ENCODE peak calls at places on chromosomes 6 and 20, in seven cellular contexts. M, T, U, P, G, D and N are unnamed samples.

GRCh38 chr20:41862023-41862422 is 243.8 kb upstream of the CHD6 start:
- DNase-seq in P (no peak), D (no peak), M (peak), G (no peak), T (no peak), U (no peak), N (no peak)

GRCh38 chr6:64010010-64010409 is 374.4 kb downstream of the PHF3 start:
- DNase-seq in D (no peak), U (no peak), M (no peak), G (no peak), T (no peak), P (no peak), N (no peak)

GRCh38 chr6:156413156-156413555 is 364.0 kb upstream of the ARID1B start:
- DNase-seq in D (no peak), U (no peak), G (peak), M (no peak), T (no peak), P (no peak), N (no peak)

GRCh38 chr6:149284904-149285303 is 32.6 kb upstream of the TAB2 start:
- DNase-seq in P (no peak), U (no peak), G (no peak), M (no peak), T (no peak), D (no peak), N (no peak)

GRCh38 chr20:62644044-62644795 is 1.9 kb downstream of the SLCO4A1 start:
- DNase-seq in G (no peak), P (no peak), M (no peak), U (no peak), D (no peak), T (no peak), N (no peak)

GRCh38 chr6:111105578-111105977 is 18.3 kb downstream of the SLC16A10 start:
- DNase-seq in U (no peak), G (peak), M (no peak), P (peak), D (peak), T (no peak), N (peak)

GRCh38 chr6:14386263-14386981 is 268.9 kb downstream of the CD83 start:
- DNase-seq in M (peak), U (no peak), P (no peak), T (no peak), G (no peak), D (no peak), N (no peak)

GRCh38 chr6:129795261-129795660 is 65.9 kb downstream of the TMEM244 start:
- DNase-seq in D (peak), T (no peak), G (no peak), P (no peak), U (no peak), M (no peak), N (no peak)

GRCh38 chr6:46421239-46421638 is 70.0 kb downstream of the RCAN2 start:
- DNase-seq in D (no peak), U (no peak), T (no peak), P (no peak), G (no peak), M (no peak), N (no peak)

GRCh38 chr6:56693246-56693607 is 50.5 kb upstream of the DST start:
- DNase-seq in U (no peak), P (no peak), G (peak), D (peak), T (no peak), M (no peak), N (peak)

GRCh38 chr6:52288216-52288615 is 3.7 kb upstream of the MCM3 start:
- DNase-seq in M (no peak), D (no peak), G (no peak), P (no peak), U (no peak), T (no peak), N (no peak)

GRCh38 chr20:24662286-24662685 is 192.9 kb downstream of the SYNDIG1 start:
- DNase-seq in P (no peak), G (no peak), D (no peak), T (no peak), U (no peak), M (no peak), N (no peak)

GRCh38 chr6:47917202-47917601 is 135.4 kb downstream of the OPN5 start:
- DNase-seq in M (no peak), D (no peak), T (no peak), G (no peak), P (no peak), U (no peak), N (no peak)

GRCh38 chr20:24502184-24502583 is 32.8 kb downstream of the SYNDIG1 start:
- DNase-seq in D (peak), G (peak), M (no peak), U (no peak), T (no peak), P (no peak), N (no peak)

GRCh38 chr6:169494038-169494437 is 207.8 kb downstream of the WDR27 start:
- DNase-seq in G (no peak), P (no peak), U (no peak), T (no peak), D (no peak), M (no peak), N (no peak)

GRCh38 chr6:130575971-130576370 is 210.2 kb downstream of the TMEM200A start:
- DNase-seq in T (no peak), U (no peak), P (no peak), D (no peak), G (no peak), M (no peak), N (no peak)

GRCh38 chr6:90922323-90922722 is 335.5 kb upstream of the MAP3K7 start:
- DNase-seq in P (no peak), D (no peak), G (no peak), U (no peak), T (no peak), M (no peak), N (no peak)

GRCh38 chr6:132270745-132271414 is 130.4 kb downstream of the MOXD1 start:
- DNase-seq in T (no peak), M (no peak), G (peak), U (no peak), P (no peak), D (no peak), N (no peak)

GRCh38 chr6:40358473-40359460 is 228.4 kb downstream of the LRFN2 start:
- DNase-seq in M (peak), P (no peak), G (no peak), T (no peak), U (no peak), D (no peak), N (no peak)

GRCh38 chr6:133012774-133013173 is 198.4 kb downstream of the RPS12 start:
- DNase-seq in D (no peak), P (no peak), U (no peak), G (no peak), T (no peak), M (no peak), N (no peak)

GRCh38 chr20:50182336-50182735 is 8.3 kb upstream of the CEBPB start:
- DNase-seq in D (no peak), M (no peak), T (no peak), P (no peak), G (no peak), U (no peak), N (no peak)

GRCh38 chr6:39617520-39617919 is 107.7 kb downstream of the KIF6 start:
- DNase-seq in T (no peak), G (no peak), M (no peak), D (no peak), U (no peak), P (no peak), N (no peak)

GRCh38 chr20:62697468-62697912 is 11.1 kb upstream of the NTSR1 start:
- DNase-seq in U (no peak), T (no peak), M (no peak), P (peak), G (no peak), D (no peak), N (no peak)

GRCh38 chr6:16472349-16473069 is 234.1 kb downstream of the GMPR start:
- DNase-seq in D (peak), P (no peak), M (no peak), U (no peak), T (no peak), G (peak), N (no peak)

GRCh38 chr20:44861547-44862006 is 23.9 kb upstream of the YWHAB start:
- DNase-seq in T (no peak), G (peak), U (peak), P (no peak), M (no peak), D (peak), N (no peak)

GRCh38 chr6:152459245-152459644 is 177.9 kb downstream of the SYNE1 start:
- DNase-seq in P (no peak), G (no peak), M (no peak), D (no peak), T (no peak), U (no peak), N (no peak)

GRCh38 chr6:123940551-123940950 is 136.9 kb downstream of the NKAIN2 start:
- DNase-seq in G (peak), D (no peak), T (no peak), P (no peak), M (no peak), U (no peak), N (no peak)

GRCh38 chr20:49338061-49338460 is 60.2 kb upstream of the ZNFX1 start:
- DNase-seq in U (no peak), D (no peak), P (no peak), M (no peak), G (no peak), T (no peak), N (no peak)

GRCh38 chr6:142537612-142538478 is 236.0 kb downstream of the ADGRG6 start:
- DNase-seq in G (no peak), M (peak), T (no peak), U (no peak), D (peak), P (no peak), N (no peak)

GRCh38 chr6:105489213-105489525 is 86.3 kb upstream of the PREP start:
- DNase-seq in D (no peak), T (no peak), U (no peak), P (no peak), G (no peak), M (no peak), N (no peak)

GRCh38 chr6:133854167-133854632 is 34.7 kb upstream of the TCF21 start:
- DNase-seq in M (peak), P (no peak), G (no peak), D (no peak), T (no peak), U (no peak), N (no peak)

GRCh38 chr6:162727347-162728176 is at the start of the genes PACRG and PRKN:
- DNase-seq in P (peak), G (peak), U (peak), D (peak), M (peak), T (peak), N (peak)

GRCh38 chr20:35617397-35618031 is 1.9 kb downstream of the SPAG4 start:
- DNase-seq in P (peak), D (peak), M (peak), U (no peak), G (peak), T (no peak), N (no peak)
- TF ChIP-seq CTCF in P (peak), D (peak), M (peak), U (no peak), G (peak), T (no peak), N (no peak)

DNA sequence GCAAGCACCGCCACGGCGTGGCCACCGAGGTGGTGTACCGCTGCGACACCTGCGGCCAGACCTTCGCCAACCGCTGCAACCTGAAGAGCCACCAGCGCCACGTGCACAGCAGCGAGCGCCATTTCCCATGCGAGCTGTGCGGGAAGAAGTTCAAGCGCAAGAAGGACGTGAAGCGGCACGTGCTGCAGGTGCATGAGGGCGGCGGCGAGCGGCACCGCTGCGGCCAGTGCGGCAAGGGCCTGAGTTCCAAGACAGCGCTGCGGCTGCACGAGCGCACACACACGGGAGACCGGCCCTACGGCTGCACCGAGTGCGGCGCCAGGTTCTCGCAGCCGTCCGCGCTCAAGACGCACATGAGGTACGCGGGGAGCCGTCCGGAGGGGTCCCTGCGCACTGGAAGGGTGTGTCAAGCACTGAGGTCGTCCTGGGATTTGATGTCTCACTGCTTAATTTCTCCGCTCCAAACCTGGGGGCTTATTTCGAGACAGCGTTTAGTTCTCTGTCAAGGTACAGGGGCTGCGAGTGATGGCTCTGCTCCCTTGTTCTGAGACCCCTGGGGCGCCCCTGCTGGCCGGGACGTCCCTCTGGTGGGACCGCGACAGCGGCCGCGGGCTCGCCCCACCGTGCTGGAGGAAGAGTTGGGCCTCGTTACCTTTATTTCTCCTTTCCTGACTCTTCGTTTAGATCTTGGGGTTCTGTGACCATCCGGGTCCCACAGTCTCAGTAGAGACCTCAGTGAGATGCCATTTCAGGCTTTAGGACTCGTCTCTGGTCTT is 3.6 kb downstream of the GZF1 start:
- DNase-seq in M (no peak), G (no peak), P (no peak), T (no peak), D (no peak), U (no peak), N (no peak)
- TF ChIP-seq CTCF in M (peak), G (no peak), P (no peak), T (no peak), D (peak), U (no peak), N (no peak)

GRCh38 chr6:43495409-43495941 is 14.7 kb downstream of the LRRC73 start:
- DNase-seq in D (peak), T (no peak), G (no peak), M (peak), U (no peak), P (no peak), N (no peak)
- TF ChIP-seq CTCF in D (peak), T (no peak), G (no peak), M (peak), U (no peak), P (peak), N (no peak)

DNA sequence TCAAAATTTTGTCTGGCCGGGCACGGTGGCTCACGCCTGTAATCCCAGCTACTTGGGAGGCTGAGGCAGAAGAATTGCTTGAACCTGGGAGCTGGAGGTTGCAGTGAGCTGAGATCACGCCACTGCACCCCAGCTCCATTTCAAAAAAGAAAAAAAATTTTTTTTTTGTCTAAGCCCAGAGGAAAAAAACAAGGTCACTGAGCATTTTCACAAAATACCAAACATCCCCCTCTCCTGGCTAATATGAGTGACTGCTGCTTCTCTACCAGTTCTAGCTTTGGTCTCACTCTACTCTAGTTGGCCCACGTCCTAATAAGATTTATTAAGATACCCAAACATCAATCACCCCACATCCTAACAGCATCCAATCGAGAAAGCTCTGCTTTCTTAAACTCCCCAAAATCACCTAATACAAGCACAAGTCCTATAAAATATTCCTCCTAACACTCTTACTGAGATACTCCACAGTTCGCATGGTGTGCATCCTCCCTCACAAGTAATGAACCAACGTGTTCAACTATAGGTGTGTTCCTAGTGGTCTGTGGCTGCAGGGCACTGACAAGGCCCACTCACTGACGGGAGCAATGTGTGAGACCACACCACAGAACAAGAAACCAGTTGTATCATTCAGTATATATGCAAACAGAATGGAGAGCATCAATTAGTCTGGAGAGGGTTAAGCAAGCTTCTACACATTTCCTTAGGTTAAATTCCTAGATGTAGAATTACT is 64.2 kb downstream of the FKBP5 start:
- DNase-seq in U (no peak), G (no peak), D (no peak), M (no peak), P (no peak), T (no peak), N (no peak)
- TF ChIP-seq CTCF in U (no peak), G (peak), D (peak), M (peak), P (peak), T (no peak), N (no peak)

DNA sequence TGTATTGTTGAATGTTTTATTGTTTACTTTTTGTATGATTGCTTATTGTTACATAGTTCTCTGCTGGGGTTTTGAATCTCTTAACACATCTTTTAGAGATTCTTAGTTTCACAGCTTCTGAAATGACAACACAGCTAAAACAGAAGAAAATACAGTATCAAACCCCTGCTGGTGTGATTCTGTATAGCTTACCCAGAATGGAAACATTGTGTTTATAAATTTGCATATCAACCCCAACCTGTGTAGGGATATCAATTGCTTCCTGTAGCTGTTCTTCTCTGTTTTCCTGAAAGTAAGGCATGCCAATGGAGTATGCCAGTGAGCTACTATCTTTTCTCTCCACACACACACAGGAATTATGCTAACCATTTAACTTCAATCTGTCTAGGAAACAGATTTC is 64.3 kb upstream of the ID4 start:
- DNase-seq in U (no peak), T (no peak), P (no peak), D (no peak), M (no peak), G (no peak), N (no peak)
- TF ChIP-seq CTCF in U (no peak), T (peak), P (no peak), D (peak), M (peak), G (no peak), N (no peak)

DNA sequence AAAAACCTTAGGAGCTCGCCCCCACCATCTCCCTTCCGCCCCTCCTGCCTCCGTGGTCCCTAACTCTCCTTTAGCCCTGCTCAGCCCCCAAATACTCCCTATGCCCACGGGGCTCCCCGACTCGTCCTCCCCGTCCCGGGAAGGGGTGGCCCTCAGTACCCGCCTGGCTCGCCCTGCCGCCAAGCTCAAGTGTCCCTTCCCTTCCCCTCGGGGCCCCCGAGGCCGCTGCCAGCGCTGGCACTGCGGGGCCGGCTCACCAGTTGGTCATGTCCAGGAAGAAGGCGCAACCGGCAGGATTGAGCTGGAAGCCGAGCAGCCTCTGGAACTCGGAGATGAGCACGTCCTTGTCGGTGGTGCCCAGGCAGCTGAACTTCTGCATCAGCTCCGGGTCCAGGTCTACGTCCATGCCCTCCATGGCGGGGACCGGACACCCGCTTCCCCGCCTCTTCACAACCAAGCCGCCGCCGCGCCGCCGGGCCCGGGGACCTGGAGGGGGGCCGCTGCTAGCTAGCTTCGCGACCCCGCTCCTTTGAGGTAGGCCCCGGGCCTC is 303 bp downstream of the ILRUN start:
- DNase-seq in D (peak), U (no peak), M (no peak), P (peak), T (peak), G (peak), N (no peak)
- TF ChIP-seq CTCF in D (no peak), U (no peak), M (no peak), P (no peak), T (no peak), G (no peak), N (no peak)

DNA sequence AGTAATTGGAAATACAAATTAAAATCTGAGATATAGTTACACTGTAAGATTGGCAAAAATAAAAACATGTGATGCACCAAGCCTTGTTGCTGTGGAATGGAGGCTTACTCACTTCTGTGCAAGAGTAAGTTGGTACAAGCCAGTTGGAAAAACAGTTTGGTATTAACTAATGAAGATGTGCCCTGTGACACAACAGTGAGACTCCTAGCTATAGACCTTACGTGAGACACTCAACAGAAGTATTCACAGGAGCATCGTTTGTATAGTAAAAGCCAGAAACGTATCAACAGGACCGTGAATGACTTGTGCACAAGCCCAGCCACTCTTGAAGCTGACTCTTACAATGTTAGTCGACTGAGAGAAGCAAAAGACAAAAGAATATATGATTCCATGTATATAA is 14.6 kb downstream of the NAA20 start:
- DNase-seq in G (no peak), T (no peak), U (no peak), M (no peak), D (no peak), P (no peak), N (no peak)
- TF ChIP-seq CTCF in G (no peak), T (no peak), U (no peak), M (no peak), D (no peak), P (no peak), N (no peak)

GRCh38 chr6:72622094-72622540 is 253 bp downstream of the KCNQ5 start:
- DNase-seq in G (peak), M (peak), T (peak), U (no peak), D (peak), P (peak), N (no peak)
- TF ChIP-seq CTCF in G (no peak), M (peak), T (no peak), U (no peak), D (peak), P (peak), N (no peak)

DNA sequence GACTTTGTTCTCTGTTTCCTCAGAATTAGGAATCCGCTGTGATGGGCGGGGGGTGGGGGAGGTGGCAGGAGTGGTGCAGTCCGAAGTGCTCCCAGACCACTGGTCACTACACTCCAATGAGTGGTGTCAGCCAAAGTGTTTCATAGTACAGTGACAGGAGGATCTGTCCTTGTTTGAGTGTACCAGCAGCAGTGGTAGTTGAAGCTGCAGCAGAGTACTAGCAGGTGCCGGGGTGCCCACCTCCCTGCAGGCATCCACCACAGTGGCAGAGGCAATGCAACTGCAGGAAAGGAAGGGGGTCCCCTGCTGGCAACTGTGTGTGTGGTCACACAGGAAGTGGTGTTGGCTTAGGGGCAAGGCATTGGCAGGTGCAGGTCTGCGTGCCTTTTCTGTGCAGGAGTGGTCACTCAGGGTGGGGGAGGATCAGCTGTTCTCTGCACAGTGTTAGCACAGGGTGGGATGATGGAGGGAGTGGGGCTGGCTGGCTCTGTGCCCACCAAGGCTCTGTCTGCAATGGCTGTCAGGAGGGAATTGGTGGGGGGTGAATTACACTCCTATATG is 9.7 kb downstream of the HLA-DOB start:
- DNase-seq in M (no peak), G (no peak), U (no peak), D (no peak), T (no peak), P (no peak), N (no peak)
- TF ChIP-seq CTCF in M (peak), G (no peak), U (no peak), D (peak), T (no peak), P (no peak), N (no peak)